ENCODE peak calls at places on chromosomes 11 and 22, in eight cellular contexts. A is suprapubic skin, K is lung, X is mammary epithelial cell, E is OCI-LY7, L is H1, C is heart left ventricle, J is endothelial cell of umbilical vein. Z is an unnamed sample. For H3K4me1, the result is how much of the 10 kb centered on the place peaks cover.

GRCh38 chr11:8638300-8638699 is 44.2 kb downstream of the TRIM66 start:
- DNase-seq in A (no peak), K (no peak), X (no peak), E (no peak), L (no peak), C (no peak), J (no peak), Z (no peak)

GRCh38 chr11:104095791-104096190 is 59.4 kb downstream of the DDI1 start:
- DNase-seq in A (no peak), K (no peak), X (no peak), E (no peak), L (no peak), C (no peak), J (no peak), Z (no peak)

GRCh38 chr11:8218409-8218808 is 45.3 kb downstream of the LMO1 start:
- DNase-seq in A (no peak), K (no peak), X (no peak), E (no peak), L (no peak), C (no peak), J (no peak), Z (no peak)

GRCh38 chr11:111259871-111260270 is 14.3 kb downstream of the POU2AF2 start:
- DNase-seq in A (no peak), K (no peak), X (peak), E (no peak), L (no peak), C (no peak), J (no peak), Z (no peak)

GRCh38 chr11:74442601-74443000 is 24.7 kb downstream of the KCNE3 start:
- DNase-seq in A (no peak), K (no peak), X (no peak), E (no peak), L (no peak), C (no peak), J (no peak), Z (no peak)

GRCh38 chr11:121467965-121468364 is 15.2 kb upstream of the SORL1-AS1 start:
- DNase-seq in A (no peak), K (peak), X (peak), E (no peak), L (no peak), C (no peak), J (no peak), Z (no peak)

GRCh38 chr11:132256621-132257227 is 886.3 kb downstream of the NTM start:
- DNase-seq in A (no peak), K (no peak), X (no peak), E (no peak), L (no peak), C (no peak), J (no peak), Z (no peak)

GRCh38 chr11:128533473-128533872 is 53.9 kb downstream of the ETS1 start:
- DNase-seq in A (no peak), K (no peak), X (no peak), E (no peak), L (no peak), C (no peak), J (no peak), Z (no peak)

GRCh38 chr22:37526376-37526775 is 7.2 kb upstream of the CARD10 start:
- DNase-seq in A (no peak), K (no peak), X (peak), E (no peak), L (no peak), C (no peak), J (no peak), Z (no peak)
- H3K4me1 ChIP-seq in A (under half), K (under half), X (under half), E (under half), L (under half), C (under half), J (under half), Z (under half)

DNA sequence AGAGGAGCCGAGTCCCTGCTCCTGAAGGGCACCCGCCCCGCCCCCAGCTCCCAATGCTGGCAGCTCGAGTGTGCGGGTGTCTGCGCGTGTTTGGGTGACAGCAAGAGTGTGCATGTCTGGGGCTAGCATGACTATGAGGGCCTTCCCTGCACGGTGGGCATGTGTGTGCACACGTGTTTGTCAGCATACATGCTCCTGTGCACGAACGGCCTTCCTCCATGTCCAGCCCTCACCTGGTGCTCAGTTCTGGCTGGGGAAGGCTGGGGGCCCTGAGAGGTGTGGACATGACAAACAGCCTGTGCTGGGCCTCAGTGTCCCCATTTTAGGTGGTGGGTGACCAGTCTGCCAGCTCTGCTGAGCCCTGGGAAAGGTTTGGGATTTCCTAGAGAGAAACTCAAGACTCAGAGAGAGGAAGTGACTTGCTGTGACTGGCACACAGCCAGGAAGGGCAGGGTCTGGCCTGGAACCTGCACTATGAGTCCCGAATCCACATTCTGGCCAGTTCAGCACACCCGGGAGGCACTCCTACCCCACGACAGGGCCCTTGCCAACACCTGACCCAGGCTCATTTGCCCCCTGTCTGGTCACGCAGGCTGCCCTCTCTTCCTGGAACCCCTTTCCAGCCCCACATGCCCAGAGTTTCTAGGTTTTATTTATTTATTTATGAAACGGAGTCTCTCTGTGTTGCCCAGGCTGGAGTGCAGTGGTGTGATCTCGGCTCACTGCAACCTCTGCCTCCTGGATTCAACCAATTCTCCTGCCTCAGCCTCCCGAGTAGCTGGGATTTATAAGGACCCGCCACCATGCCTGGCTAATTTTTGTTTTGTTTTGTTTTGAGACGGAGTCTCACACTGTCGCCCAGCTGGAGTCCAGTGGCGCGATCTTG is 3.3 kb upstream of the SHISA8 start:
- DNase-seq in A (no peak), K (no peak), X (peak), E (peak), L (no peak), C (peak), J (peak), Z (no peak)
- H3K4me1 ChIP-seq in A (under half), K (under half), X (under half), E (half or more), L (under half), C (under half), J (under half), Z (under half)

GRCh38 chr11:48011125-48012050 is 31.0 kb downstream of the PTPRJ start:
- DNase-seq in A (no peak), K (no peak), X (no peak), E (no peak), L (no peak), C (no peak), J (no peak), Z (no peak)
- H3K4me1 ChIP-seq in A (under half), K (under half), X (under half), E (half or more), L (under half), C (under half), J (under half), Z (under half)

GRCh38 chr11:47003180-47003877 is 66.8 kb downstream of the CSTPP1 start:
- DNase-seq in A (no peak), K (no peak), X (no peak), E (peak), L (no peak), C (peak), J (no peak), Z (no peak)

GRCh38 chr11:47001666-47002285 is 65.2 kb downstream of the CSTPP1 start:
- DNase-seq in A (no peak), K (no peak), X (no peak), E (peak), L (no peak), C (no peak), J (no peak), Z (no peak)

GRCh38 chr11:47002366-47002765 is 65.8 kb downstream of the CSTPP1 start:
- DNase-seq in A (no peak), K (no peak), X (no peak), E (peak), L (no peak), C (no peak), J (no peak), Z (no peak)

GRCh38 chr11:47000033-47000432 is 63.5 kb downstream of the CSTPP1 start:
- DNase-seq in A (no peak), K (no peak), X (no peak), E (no peak), L (no peak), C (no peak), J (no peak), Z (no peak)

DNA sequence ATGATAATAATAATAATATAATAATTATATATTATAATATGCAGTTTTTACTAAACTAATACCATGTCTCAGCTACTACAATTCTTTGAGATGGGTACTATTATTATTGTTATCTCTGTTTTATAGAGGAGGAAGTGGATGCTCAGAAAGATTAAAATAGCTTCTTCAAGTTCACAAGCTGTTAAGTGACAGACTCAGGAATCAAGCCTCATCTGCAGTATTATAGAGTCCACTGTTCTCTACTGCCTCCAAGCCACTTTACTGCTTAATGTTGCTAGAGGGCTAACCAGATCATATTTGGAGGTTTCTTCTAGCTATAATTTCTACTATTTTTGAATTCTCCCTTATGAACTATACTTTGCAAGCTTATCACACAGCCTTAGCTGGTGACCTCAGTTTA is 62.7 kb downstream of the CSTPP1 start:
- DNase-seq in A (no peak), K (no peak), X (no peak), E (peak), L (no peak), C (no peak), J (no peak), Z (no peak)
- H3K4me1 ChIP-seq in A (under half), K (under half), X (under half), E (half or more), L (under half), C (under half), J (under half), Z (under half)

DNA sequence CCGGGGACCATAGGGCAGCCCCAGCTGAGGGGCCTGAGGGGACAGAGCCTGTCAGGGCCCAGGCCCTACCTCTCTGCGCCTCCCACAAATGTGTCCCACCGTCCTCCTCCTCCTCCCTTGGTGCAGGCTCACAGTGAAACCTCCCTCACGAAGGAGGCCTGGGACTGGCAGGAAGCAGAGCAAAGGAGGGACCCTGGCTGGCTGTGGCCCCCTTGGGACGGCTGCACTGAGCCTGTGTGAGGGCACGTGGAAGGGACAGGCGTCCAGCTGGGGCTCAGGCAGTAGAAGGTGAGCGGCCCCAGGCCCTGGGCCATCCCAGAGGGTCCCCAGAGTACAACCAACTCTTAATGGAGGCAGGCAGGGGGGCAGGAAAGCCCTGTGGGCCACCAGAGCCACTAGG is 60.7 kb downstream of the ELFN2 start:
- DNase-seq in A (no peak), K (no peak), X (no peak), E (no peak), L (no peak), C (no peak), J (no peak), Z (no peak)
- H3K4me1 ChIP-seq in A (under half), K (under half), X (under half), E (under half), L (under half), C (under half), J (under half), Z (under half)

GRCh38 chr11:1300121-1300520 is 9.3 kb downstream of the TOLLIP start:
- DNase-seq in A (peak), K (peak), X (no peak), E (no peak), L (no peak), C (no peak), J (no peak), Z (no peak)
- H3K4me1 ChIP-seq in A (half or more), K (under half), X (under half), E (under half), L (under half), C (under half), J (under half), Z (half or more)

GRCh38 chr11:83061883-83062282 is 9.8 kb downstream of the RAB30 start:
- DNase-seq in A (no peak), K (no peak), X (no peak), E (peak), L (no peak), C (no peak), J (no peak), Z (no peak)

GRCh38 chr11:83057721-83058120 is 14.0 kb downstream of the RAB30 start:
- DNase-seq in A (no peak), K (no peak), X (no peak), E (no peak), L (no peak), C (no peak), J (no peak), Z (no peak)

GRCh38 chr11:83064011-83064410 is 7.7 kb downstream of the RAB30 start:
- DNase-seq in A (no peak), K (no peak), X (no peak), E (no peak), L (no peak), C (no peak), J (no peak), Z (no peak)

GRCh38 chr11:83063073-83063754 is 8.5 kb downstream of the RAB30 start:
- DNase-seq in A (no peak), K (no peak), X (no peak), E (peak), L (no peak), C (no peak), J (no peak), Z (no peak)

DNA sequence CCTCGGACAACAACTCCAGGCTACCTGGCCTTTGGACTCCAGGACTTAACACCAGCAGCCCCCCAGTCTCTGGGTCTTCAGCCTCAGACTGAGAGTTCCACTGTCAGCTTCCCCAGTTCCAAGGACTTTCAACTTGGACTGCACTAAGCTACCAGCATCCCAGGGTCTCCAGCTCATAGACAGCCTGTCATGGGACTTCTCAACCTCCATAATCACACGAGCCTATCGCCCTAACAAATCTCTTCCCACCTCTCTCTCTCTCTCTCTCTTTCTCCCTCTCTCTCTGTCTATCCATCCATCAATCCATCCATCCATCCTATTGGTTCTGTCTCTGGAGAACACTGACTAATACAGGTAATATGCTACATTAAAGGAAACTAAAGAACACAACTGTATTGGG is 10.7 kb downstream of the RAB30 start:
- DNase-seq in A (no peak), K (no peak), X (no peak), E (no peak), L (no peak), C (no peak), J (no peak), Z (no peak)
- H3K4me1 ChIP-seq in A (under half), K (under half), X (under half), E (half or more), L (under half), C (under half), J (under half), Z (under half)

GRCh38 chr22:31082606-31083376 is 1.7 kb downstream of the SMTN start:
- DNase-seq in A (peak), K (peak), X (peak), E (peak), L (no peak), C (peak), J (peak), Z (no peak)

GRCh38 chr22:31081963-31082605 is 966 bp downstream of the SMTN start:
- DNase-seq in A (peak), K (no peak), X (peak), E (no peak), L (no peak), C (no peak), J (peak), Z (no peak)

GRCh38 chr22:31084811-31085492 is 3.8 kb downstream of the SMTN start:
- DNase-seq in A (peak), K (peak), X (peak), E (peak), L (peak), C (peak), J (peak), Z (peak)

GRCh38 chr22:31083923-31084810 is 3.0 kb downstream of the SMTN start:
- DNase-seq in A (no peak), K (no peak), X (no peak), E (peak), L (no peak), C (peak), J (no peak), Z (peak)

GRCh38 chr22:31083377-31083768 is 2.3 kb downstream of the SMTN start:
- DNase-seq in A (no peak), K (no peak), X (no peak), E (no peak), L (no peak), C (peak), J (no peak), Z (peak)
- H3K4me1 ChIP-seq in A (half or more), K (under half), X (under half), E (under half), L (under half), C (under half), J (under half), Z (under half)

GRCh38 chr22:41681616-41682015 is 7.1 kb downstream of the SNU13 start:
- DNase-seq in A (no peak), K (no peak), X (no peak), E (peak), L (no peak), C (no peak), J (peak), Z (no peak)

GRCh38 chr22:41682033-41682807 is 6.4 kb downstream of the SNU13 start:
- DNase-seq in A (peak), K (peak), X (peak), E (peak), L (no peak), C (peak), J (peak), Z (peak)

GRCh38 chr22:41683052-41683451 is 5.6 kb downstream of the SNU13 start:
- DNase-seq in A (no peak), K (no peak), X (no peak), E (no peak), L (no peak), C (no peak), J (no peak), Z (no peak)

GRCh38 chr22:41683616-41684015 is 5.1 kb downstream of the SNU13 start:
- DNase-seq in A (no peak), K (no peak), X (peak), E (no peak), L (no peak), C (no peak), J (no peak), Z (no peak)

DNA sequence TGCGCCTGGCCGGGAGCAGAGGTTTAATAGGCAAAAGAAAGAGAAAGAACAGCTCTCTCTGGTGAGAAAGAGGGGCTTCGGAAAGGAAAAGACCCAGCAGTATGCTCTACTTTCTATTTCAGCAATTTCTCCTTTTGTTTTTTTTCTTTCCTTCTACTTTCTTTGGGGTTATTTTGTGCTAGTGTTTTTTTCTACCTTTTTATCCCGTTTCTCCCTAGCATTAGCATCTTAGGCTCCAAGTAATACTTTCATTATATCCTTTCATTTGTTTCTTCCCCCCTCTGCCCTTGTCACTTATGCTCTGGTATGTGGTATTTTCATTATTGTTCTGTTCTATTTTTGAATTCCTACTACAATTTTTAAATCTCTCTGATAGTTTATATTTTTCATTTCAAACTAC is 4.5 kb downstream of the SNU13 start:
- DNase-seq in A (no peak), K (no peak), X (no peak), E (no peak), L (no peak), C (no peak), J (no peak), Z (no peak)
- H3K4me1 ChIP-seq in A (under half), K (under half), X (under half), E (under half), L (under half), C (under half), J (under half), Z (under half)